ENCODE peak calls at places on chromosomes 4 and X, in five cellular contexts. A is tibial artery, Z is PC-9, H is mesendoderm, O is DND-41. M is an unnamed sample.

GRCh38 chr4:37445023-37445422 is 200.5 kb downstream of the NWD2 start:
- DNase-seq in A (no peak), Z (no peak), H (no peak), O (no peak), M (no peak)

GRCh38 chr4:115485402-115485801 is 372.0 kb upstream of the NDST4 start:
- DNase-seq in A (no peak), Z (no peak), H (no peak), O (no peak), M (no peak)

GRCh38 chr4:20195071-20195885 is 56.4 kb upstream of the SLIT2 start:
- DNase-seq in A (no peak), Z (no peak), H (no peak), O (no peak), M (no peak)

GRCh38 chrX:135740683-135741149 is 27.3 kb downstream of the CT45A3 start:
- DNase-seq in A (peak; percentile 58), Z (peak; percentile 7), H (no peak), O (peak; percentile 40), M (peak; percentile 43)

GRCh38 chr4:174401471-174402130 is 117.9 kb downstream of the CEP44 start:
- DNase-seq in A (no peak), Z (no peak), H (peak; percentile 80), O (no peak), M (no peak)

GRCh38 chrX:131762802-131763234 is 218.9 kb downstream of the OR13H1 start:
- DNase-seq in A (no peak), Z (no peak), H (peak; percentile 31), O (no peak), M (peak; percentile 78)

GRCh38 chr4:180923476-180923875 is 1319.7 kb upstream of the TENM3 start:
- DNase-seq in A (no peak), Z (no peak), H (peak; percentile 71), O (no peak), M (no peak)

GRCh38 chr4:137471895-137472294 is 60.4 kb downstream of the PCDH18 start:
- DNase-seq in A (no peak), Z (no peak), H (no peak), O (no peak), M (no peak)

GRCh38 chr4:77209012-77209411 is 52.0 kb downstream of the CCNG2 start:
- DNase-seq in A (no peak), Z (no peak), H (no peak), O (no peak), M (no peak)
- H3K27me3 ChIP-seq in A (no peaks in the 10 kb centered on the region), Z (no peaks in the 10 kb centered on the region), H (no peaks in the 10 kb centered on the region), O (no peaks in the 10 kb centered on the region), M (peaks cover 4% of the 10 kb centered on the region)

DNA sequence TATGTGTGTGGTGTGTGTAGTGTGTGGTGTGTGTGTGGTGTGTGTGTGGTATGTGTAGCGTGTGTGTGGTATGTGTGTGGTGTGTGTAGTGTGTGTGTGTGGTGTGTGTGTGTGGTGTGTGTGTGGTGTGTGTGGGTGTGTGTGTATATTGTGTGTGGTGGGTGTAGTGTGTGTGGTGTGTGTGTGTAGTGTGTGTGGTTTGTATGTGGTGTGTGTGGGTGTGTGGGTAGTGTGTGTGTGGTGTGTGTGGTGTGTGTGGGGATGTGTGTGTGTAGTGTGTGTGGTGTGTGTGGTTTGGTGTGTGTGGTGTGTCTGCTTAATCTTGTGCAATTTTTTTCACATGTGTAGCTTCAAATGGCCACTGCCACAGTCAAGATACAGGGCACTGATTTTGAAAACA is 94.5 kb downstream of the CPZ start:
- DNase-seq in A (no peak), Z (no peak), H (no peak), O (no peak), M (no peak)
- H3K27me3 ChIP-seq in A (no peaks in the 10 kb centered on the region), Z (peaks cover 77% of the 10 kb centered on the region), H (no peaks in the 10 kb centered on the region), O (no peaks in the 10 kb centered on the region), M (no peaks in the 10 kb centered on the region)

GRCh38 chrX:133892337-133892736 is 93.1 kb downstream of the GPC3 start:
- DNase-seq in A (no peak), Z (peak; percentile 2), H (peak; percentile 71), O (no peak), M (no peak)
- H3K27me3 ChIP-seq in A (no peaks in the 10 kb centered on the region), Z (no peaks in the 10 kb centered on the region), H (no peaks in the 10 kb centered on the region), O (no peaks in the 10 kb centered on the region), M (no peaks in the 10 kb centered on the region)

GRCh38 chrX:8724176-8724757 is 7.7 kb downstream of the ANOS1 start:
- DNase-seq in A (no peak), Z (no peak), H (peak; percentile 88), O (no peak), M (no peak)
- H3K27me3 ChIP-seq in A (no peaks in the 10 kb centered on the region), Z (no peaks in the 10 kb centered on the region), H (no peaks in the 10 kb centered on the region), O (no peaks in the 10 kb centered on the region), M (peaks cover 4% of the 10 kb centered on the region)

GRCh38 chrX:111008126-111008525 is 87.9 kb upstream of the PAK3 start:
- DNase-seq in A (no peak), Z (no peak), H (no peak), O (no peak), M (no peak)
- H3K27me3 ChIP-seq in A (no peaks in the 10 kb centered on the region), Z (peaks cover 7% of the 10 kb centered on the region), H (no peaks in the 10 kb centered on the region), O (no peaks in the 10 kb centered on the region), M (no peaks in the 10 kb centered on the region)

DNA sequence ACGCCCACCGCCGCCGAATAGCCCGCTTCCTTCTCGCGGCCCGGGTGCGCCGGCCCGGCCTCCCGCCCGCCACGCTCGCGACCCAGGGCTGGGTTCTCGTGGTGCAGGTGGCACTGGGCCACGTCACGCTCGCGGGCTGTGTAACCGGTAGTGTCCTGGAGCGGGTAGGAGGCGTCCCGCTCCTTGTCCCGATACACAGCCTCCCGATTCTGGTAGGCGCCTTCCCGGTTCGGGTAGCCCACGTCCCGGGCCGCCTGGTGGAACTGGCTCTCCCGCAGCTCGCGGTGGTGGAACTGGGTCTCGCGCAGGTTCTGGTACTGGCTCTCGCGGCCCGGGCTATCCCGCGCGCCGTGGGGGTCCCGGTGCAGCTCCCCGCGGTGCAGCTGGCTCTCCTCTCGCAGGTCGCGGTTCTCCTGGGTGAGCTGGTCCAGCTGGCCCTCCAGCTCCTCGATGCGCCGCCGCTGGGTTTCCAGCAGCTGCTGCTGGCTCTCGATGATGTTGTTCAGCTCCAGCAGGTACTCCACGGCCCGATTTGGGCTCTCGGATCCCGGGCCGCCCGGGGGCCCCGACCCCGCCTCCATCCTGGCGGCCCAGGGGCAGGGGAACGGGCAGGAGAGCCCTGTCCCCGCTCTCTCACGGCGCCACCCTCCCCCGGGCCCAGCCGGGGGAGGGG is 39.3 kb upstream of the IQSEC2 start:
- DNase-seq in A (no peak), Z (no peak), H (no peak), O (no peak), M (peak; percentile 2)
- H3K27me3 ChIP-seq in A (no peaks in the 10 kb centered on the region), Z (no peaks in the 10 kb centered on the region), H (no peaks in the 10 kb centered on the region), O (no peaks in the 10 kb centered on the region), M (peaks cover 17% of the 10 kb centered on the region)

GRCh38 chr4:1964971-1965370 is 43.8 kb downstream of the NELFA start:
- DNase-seq in A (no peak), Z (no peak), H (no peak), O (no peak), M (no peak)
- H3K27me3 ChIP-seq in A (no peaks in the 10 kb centered on the region), Z (no peaks in the 10 kb centered on the region), H (no peaks in the 10 kb centered on the region), O (no peaks in the 10 kb centered on the region), M (no peaks in the 10 kb centered on the region)

DNA sequence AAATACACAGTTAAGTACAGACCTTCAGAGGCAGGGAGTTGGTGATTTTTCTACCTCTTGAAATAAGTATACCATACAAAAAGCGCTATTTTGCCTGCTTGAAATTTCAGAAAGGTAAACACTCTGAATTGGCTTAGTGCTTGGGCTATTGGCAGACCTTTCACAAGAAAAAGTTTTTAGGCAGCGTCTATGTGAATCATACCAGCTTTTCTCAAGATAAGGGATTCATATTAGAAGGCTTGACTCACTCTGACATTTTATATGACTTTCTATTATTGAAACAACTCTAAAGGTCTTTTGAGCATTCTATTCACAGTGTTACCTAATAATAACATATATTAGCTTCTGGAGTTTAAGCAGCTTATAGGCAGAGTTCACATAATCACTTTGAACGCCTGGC is 286.4 kb upstream of the FAT1 start:
- DNase-seq in A (no peak), Z (no peak), H (no peak), O (no peak), M (no peak)
- H3K27me3 ChIP-seq in A (no peaks in the 10 kb centered on the region), Z (no peaks in the 10 kb centered on the region), H (no peaks in the 10 kb centered on the region), O (no peaks in the 10 kb centered on the region), M (no peaks in the 10 kb centered on the region)

M was measured in CD4-positive, CD25-positive, alpha-beta regulatory T cell.